ENCODE peak calls at places on chromosome 13, in ten cellular contexts. P is A549; C is IMR-90; N is KBM-7; E is stomach; A is M059J; W is activated T-cell treated with anti-CD3 and anti-CD28 coated beads for 1 hour; S is ureter; Y is activated naive CD8-positive, alpha-beta T cell treated with anti-CD3 and anti-CD28 coated beads for 36 hours; V is AG04450. T is an unnamed sample.

GRCh38 chr13:58869566-58869965 is 1238.0 kb downstream of the PCDH17 start:
- DNase-seq in P (no peak), C (no peak), N (no peak), E (no peak), A (no peak), W (no peak), S (no peak), Y (no peak), V (no peak), T (no peak)

GRCh38 chr13:105627270-105627669 is 908.2 kb downstream of the EFNB2 start:
- DNase-seq in P (no peak), C (no peak), N (no peak), E (no peak), A (peak; percentile 15), W (no peak), S (no peak), Y (no peak), V (no peak), T (no peak)

GRCh38 chr13:110868631-110869165 is 46.2 kb downstream of the ANKRD10 start:
- DNase-seq in P (no peak), C (no peak), N (no peak), E (no peak), A (peak; percentile 15), W (no peak), S (no peak), Y (no peak), V (no peak), T (no peak)

GRCh38 chr13:112510002-112510780 is 77.8 kb downstream of the TUBGCP3 start:
- DNase-seq in P (peak; percentile 59), C (peak; percentile 71), N (peak; percentile 66), E (no peak), A (peak; percentile 31), W (no peak), S (no peak), Y (no peak), V (peak; percentile 23), T (no peak)

GRCh38 chr13:67123165-67123564 is 107.0 kb downstream of the PCDH9 start:
- DNase-seq in P (no peak), C (no peak), N (no peak), E (peak; percentile 34), A (no peak), W (no peak), S (no peak), Y (no peak), V (no peak), T (no peak)

GRCh38 chr13:110331362-110331761 is 24.3 kb downstream of the COL4A2 start:
- DNase-seq in P (no peak), C (peak; percentile 69), N (no peak), E (no peak), A (peak; percentile 84), W (no peak), S (no peak), Y (no peak), V (no peak), T (no peak)

GRCh38 chr13:41515491-41516139 is 58.3 kb downstream of the RGCC start:
- DNase-seq in P (no peak), C (no peak), N (no peak), E (no peak), A (no peak), W (no peak), S (no peak), Y (no peak), V (no peak), T (no peak)

GRCh38 chr13:41652735-41653361 is 195.5 kb downstream of the RGCC start:
- DNase-seq in P (peak; percentile 7), C (peak; percentile 79), N (peak; percentile 45), E (no peak), A (peak; percentile 54), W (peak; percentile 34), S (no peak), Y (peak; percentile 4), V (peak; percentile 42), T (no peak)

GRCh38 chr13:109314101-109314500 is 472.3 kb downstream of the IRS2 start:
- DNase-seq in P (no peak), C (no peak), N (no peak), E (no peak), A (no peak), W (no peak), S (no peak), Y (no peak), V (no peak), T (no peak)

GRCh38 chr13:114319441-114319871 is 5.2 kb downstream of the CHAMP1 start:
- DNase-seq in P (no peak), C (peak; percentile 93), N (no peak), E (no peak), A (peak; percentile 53), W (no peak), S (no peak), Y (no peak), V (peak; percentile 85), T (peak; percentile 73)

GRCh38 chr13:96958286-96958891 is 35.9 kb downstream of the OXGR1 start:
- DNase-seq in P (no peak), C (peak; percentile 13), N (peak; percentile 33), E (peak; percentile 27), A (peak; percentile 35), W (no peak), S (no peak), Y (no peak), V (no peak), T (no peak)

GRCh38 chr13:30607908-30608307 is 9.8 kb upstream of the USPL1 start:
- DNase-seq in P (no peak), C (no peak), N (peak; percentile 28), E (peak; percentile 34), A (no peak), W (peak; percentile 42), S (no peak), Y (peak; percentile 52), V (no peak), T (no peak)

GRCh38 chr13:44825951-44826350 is 163.3 kb downstream of the NUFIP1 start:
- DNase-seq in P (no peak), C (no peak), N (no peak), E (no peak), A (no peak), W (no peak), S (no peak), Y (no peak), V (no peak), T (no peak)

GRCh38 chr13:111323549-111323948 is 3.1 kb downstream of the TEX29 start:
- DNase-seq in P (no peak), C (no peak), N (no peak), E (peak; percentile 15), A (no peak), W (no peak), S (no peak), Y (no peak), V (no peak), T (no peak)

GRCh38 chr13:80840313-80840976 is 499.5 kb upstream of the SPRY2 start:
- DNase-seq in P (no peak), C (no peak), N (no peak), E (no peak), A (no peak), W (no peak), S (no peak), Y (no peak), V (no peak), T (no peak)

GRCh38 chr13:96053003-96053703 is at the start of gene UGGT2:
- DNase-seq in P (peak; percentile 91), C (peak; percentile 94), N (peak; percentile 80), E (peak; percentile 97), A (peak; percentile 91), W (no peak), S (peak; percentile 95), Y (peak; percentile 4), V (peak; percentile 88), T (peak; percentile 57)

GRCh38 chr13:92379371-92379770 is 847.2 kb upstream of the GPC6 start:
- DNase-seq in P (no peak), C (no peak), N (peak; percentile 73), E (no peak), A (no peak), W (no peak), S (no peak), Y (no peak), V (no peak), T (no peak)

GRCh38 chr13:21676611-21677021 is 5.7 kb downstream of the FGF9 start:
- DNase-seq in P (no peak), C (no peak), N (peak; percentile 48), E (peak; percentile 41), A (no peak), W (no peak), S (no peak), Y (no peak), V (no peak), T (no peak)

GRCh38 chr13:36357692-36358091 is 11.5 kb upstream of the SPART start:
- DNase-seq in P (no peak), C (no peak), N (no peak), E (no peak), A (no peak), W (no peak), S (peak; percentile 74), Y (no peak), V (no peak), T (no peak)

T was measured in AG04449.